ENCODE peak calls at places on chromosomes 13 and 19, in seven cellular contexts. V, D, S, G, W, B and N are unnamed samples.
A peak's percentile ranks its signal among the peaks of the same experiment; 100 is the strongest.

GRCh38 chr19:50972795-50973376 is 3.5 kb upstream of the KLK6 start:
- DNase-seq in V (no peak), S (no peak), B (no peak), W (no peak), G (no peak), D (no peak), N (no peak)

GRCh38 chr13:37105251-37105714 is at the start of gene CSNK1A1L:
- DNase-seq in W (no peak), V (no peak), B (no peak), G (no peak), S (no peak), D (no peak), N (no peak)

GRCh38 chr13:53160211-53160610 is 131.6 kb downstream of the OLFM4 start:
- DNase-seq in S (no peak), W (no peak), V (no peak), D (no peak), G (no peak), B (no peak), N (no peak)

GRCh38 chr13:24651718-24652345 is 28.4 kb upstream of the ATP12A start:
- DNase-seq in G (no peak), D (no peak), V (no peak), W (no peak), S (no peak), B (no peak), N (peak; percentile 71)

GRCh38 chr19:33646306-33646705 is 24.6 kb downstream of the CHST8 start:
- DNase-seq in V (no peak), G (no peak), W (no peak), B (no peak), D (peak; percentile 22), S (no peak), N (no peak)

GRCh38 chr13:98476106-98476505 is 100.8 kb downstream of the STK24 start:
- DNase-seq in V (no peak), D (no peak), W (no peak), B (peak; percentile 60), G (no peak), S (no peak), N (no peak)

GRCh38 chr19:45177817-45178261 is at the start of gene TRAPPC6A:
- DNase-seq in V (no peak), W (no peak), S (no peak), D (no peak), B (no peak), G (peak; percentile 82), N (no peak)

GRCh38 chr19:38135150-38135998 is 88.6 kb downstream of the DPF1 start:
- DNase-seq in D (no peak), W (no peak), G (peak; percentile 43), V (no peak), S (no peak), B (no peak), N (no peak)

GRCh38 chr19:52961981-52962380 is 700 bp downstream of the ZNF816 start:
- DNase-seq in D (no peak), B (no peak), S (no peak), V (no peak), G (peak; percentile 3), W (no peak), N (no peak)

GRCh38 chr19:48319647-48320537 is 5.5 kb upstream of the EMP3 start:
- DNase-seq in B (peak; percentile 71), S (no peak), G (peak; percentile 67), D (peak; percentile 66), V (peak; percentile 67), W (peak; percentile 79), N (peak; percentile 95)

GRCh38 chr13:97369269-97369893 is 64.6 kb upstream of the RAP2A start:
- DNase-seq in D (no peak), G (peak; percentile 25), S (no peak), W (no peak), B (no peak), V (no peak), N (no peak)

GRCh38 chr19:58563034-58563573 is 4.7 kb upstream of the UBE2M start:
- DNase-seq in D (peak; percentile 25), S (no peak), W (no peak), B (no peak), V (no peak), G (no peak), N (no peak)

GRCh38 chr13:42545842-42546241 is 28.1 kb upstream of the TNFSF11 start:
- DNase-seq in B (no peak), V (no peak), G (no peak), S (no peak), D (no peak), W (no peak), N (no peak)

GRCh38 chr19:7792286-7792685 is 29.2 kb downstream of the CLEC4M start:
- DNase-seq in V (no peak), B (no peak), S (no peak), G (peak; percentile 43), W (no peak), D (no peak), N (no peak)

GRCh38 chr13:50635504-50635903 is 208.0 kb downstream of the DLEU7 start:
- DNase-seq in G (peak; percentile 74), W (peak; percentile 65), B (no peak), D (no peak), V (no peak), S (no peak), N (no peak)

GRCh38 chr19:50933640-50934039 is 19.2 kb downstream of the KLK5 start:
- DNase-seq in D (no peak), S (no peak), G (peak; percentile 50), W (no peak), V (no peak), B (no peak), N (no peak)

GRCh38 chr19:41441321-41441945 is 1.5 kb upstream of the ERICH4 start:
- DNase-seq in W (no peak), B (no peak), G (no peak), S (no peak), D (no peak), V (no peak), N (no peak)

GRCh38 chr13:103349664-103350063 is 283.4 kb upstream of the SLC10A2 start:
- DNase-seq in V (no peak), B (no peak), D (no peak), W (no peak), S (no peak), G (no peak), N (no peak)

GRCh38 chr13:47826481-47826880 is 174.6 kb downstream of the SUCLA2 start:
- DNase-seq in S (no peak), B (no peak), W (no peak), V (no peak), G (peak; percentile 82), D (no peak), N (no peak)

GRCh38 chr13:48727252-48728011 is 73.7 kb downstream of the CYSLTR2 start:
- DNase-seq in V (no peak), D (no peak), S (no peak), B (no peak), W (peak; percentile 64), G (peak; percentile 67), N (no peak)

GRCh38 chr13:102580552-102581169 is 16.1 kb upstream of the TPP2 start:
- DNase-seq in W (peak; percentile 45), D (peak; percentile 66), V (peak; percentile 34), G (peak; percentile 73), B (no peak), S (peak; percentile 50), N (no peak)